ENCODE peak calls at places on chromosomes 11 and 22, in nine cellular contexts. Q, X, S, R, W, A, G, L and J are unnamed samples.

GRCh38 chr11:66855574-66856495 is 1.0 kb upstream of the LRFN4 start:
- DNase-seq in Q (peak; percentile 94), X (peak; percentile 75), S (peak; percentile 98), R (no peak), W (peak; percentile 91), A (peak; percentile 95), G (peak; percentile 97), L (peak; percentile 95), J (peak; percentile 98)

GRCh38 chr11:110606415-110606814 is 105.8 kb downstream of the ARHGAP20 start:
- DNase-seq in Q (no peak), X (no peak), S (no peak), R (no peak), W (no peak), A (no peak), G (no peak), L (no peak), J (no peak)

GRCh38 chr11:69997352-69997751 is 80.8 kb upstream of the ANO1 start:
- DNase-seq in Q (no peak), X (no peak), S (no peak), R (no peak), W (no peak), A (no peak), G (no peak), L (no peak), J (no peak)

GRCh38 chr11:71112454-71112853 is 139.9 kb downstream of the SHANK2 start:
- DNase-seq in Q (no peak), X (no peak), S (no peak), R (no peak), W (no peak), A (no peak), G (no peak), L (no peak), J (no peak)

GRCh38 chr22:36986242-36986821 is 32.9 kb downstream of the TST start:
- DNase-seq in Q (peak; percentile 41), X (no peak), S (peak; percentile 56), R (peak; percentile 24), W (peak; percentile 70), A (no peak), G (peak; percentile 74), L (no peak), J (no peak)

GRCh38 chr11:18243783-18244362 is 4.6 kb downstream of the SAA2 start:
- DNase-seq in Q (peak; percentile 75), X (no peak), S (peak; percentile 52), R (peak; percentile 47), W (peak; percentile 83), A (peak; percentile 85), G (peak; percentile 70), L (peak; percentile 58), J (peak; percentile 8)

GRCh38 chr11:64917663-64917995 is 620 bp upstream of the ATG2A start:
- DNase-seq in Q (no peak), X (no peak), S (no peak), R (no peak), W (no peak), A (no peak), G (no peak), L (no peak), J (no peak)

GRCh38 chr11:107844041-107844440 is 14.5 kb downstream of the SLC35F2 start:
- DNase-seq in Q (no peak), X (no peak), S (no peak), R (no peak), W (no peak), A (peak; percentile 14), G (no peak), L (no peak), J (no peak)

GRCh38 chr22:19765477-19766234 is 5.1 kb downstream of the TBX1 start:
- DNase-seq in Q (no peak), X (no peak), S (no peak), R (no peak), W (peak; percentile 49), A (peak; percentile 29), G (peak; percentile 48), L (no peak), J (no peak)

GRCh38 chr11:121524233-121524631 is 71.5 kb upstream of the SORL1-AS1 start:
- DNase-seq in Q (no peak), X (no peak), S (peak; percentile 59), R (no peak), W (no peak), A (no peak), G (no peak), L (no peak), J (peak; percentile 52)

GRCh38 chr22:20940904-20941385 is 23.7 kb downstream of the CRKL start:
- DNase-seq in Q (no peak), X (no peak), S (no peak), R (no peak), W (no peak), A (no peak), G (no peak), L (no peak), J (no peak)

GRCh38 chr11:60130496-60130895 is 42.0 kb downstream of the MS4A2 start:
- DNase-seq in Q (peak; percentile 65), X (no peak), S (no peak), R (no peak), W (peak; percentile 32), A (peak; percentile 3), G (peak; percentile 22), L (no peak), J (peak; percentile 37)

GRCh38 chr11:12716816-12717215 is 42.6 kb downstream of the TEAD1 start:
- DNase-seq in Q (no peak), X (no peak), S (no peak), R (no peak), W (no peak), A (no peak), G (no peak), L (no peak), J (no peak)

GRCh38 chr11:57294225-57295131 is 30.3 kb downstream of the TNKS1BP1 start:
- DNase-seq in Q (peak; percentile 38), X (no peak), S (no peak), R (no peak), W (no peak), A (peak; percentile 64), G (no peak), L (peak; percentile 83), J (no peak)

GRCh38 chr22:39489094-39490068 is 12.7 kb upstream of the MIEF1 start:
- DNase-seq in Q (no peak), X (no peak), S (no peak), R (no peak), W (no peak), A (no peak), G (no peak), L (no peak), J (no peak)

GRCh38 chr11:10325398-10326079 is 20.7 kb downstream of the ADM start:
- DNase-seq in Q (no peak), X (no peak), S (no peak), R (no peak), W (no peak), A (peak; percentile 85), G (no peak), L (no peak), J (no peak)

GRCh38 chr11:61475433-61475832 is 33.1 kb upstream of the LRRC10B start:
- DNase-seq in Q (no peak), X (no peak), S (no peak), R (no peak), W (no peak), A (no peak), G (no peak), L (no peak), J (no peak)

GRCh38 chr22:48973694-48974041 is 854.0 kb downstream of the BRD1 start:
- DNase-seq in Q (no peak), X (peak; percentile 6), S (no peak), R (no peak), W (no peak), A (no peak), G (no peak), L (no peak), J (no peak)

GRCh38 chr11:69832561-69833413 is 13.6 kb upstream of the FGF3 start:
- DNase-seq in Q (no peak), X (no peak), S (no peak), R (no peak), W (no peak), A (no peak), G (no peak), L (no peak), J (no peak)

GRCh38 chr11:90204832-90205646 is 17.8 kb downstream of the CHORDC1 start:
- DNase-seq in Q (peak; percentile 22), X (no peak), S (no peak), R (no peak), W (no peak), A (peak; percentile 76), G (no peak), L (no peak), J (peak; percentile 23)

GRCh38 chr11:2180347-2180746 is 8.7 kb upstream of the TH start:
- DNase-seq in Q (no peak), X (no peak), S (no peak), R (no peak), W (no peak), A (no peak), G (no peak), L (no peak), J (no peak)

GRCh38 chr11:94762208-94762607 is 5.9 kb upstream of the AMOTL1 start:
- DNase-seq in Q (peak; percentile 32), X (no peak), S (no peak), R (no peak), W (peak; percentile 28), A (no peak), G (no peak), L (no peak), J (no peak)

GRCh38 chr11:6351782-6352181 is 31.5 kb upstream of the CAVIN3 start:
- DNase-seq in Q (no peak), X (no peak), S (no peak), R (no peak), W (no peak), A (no peak), G (no peak), L (no peak), J (no peak)

GRCh38 chr11:96112192-96113099 is 188.5 kb upstream of the MTMR2 start:
- DNase-seq in Q (no peak), X (no peak), S (no peak), R (no peak), W (no peak), A (peak; percentile 46), G (no peak), L (no peak), J (no peak)

GRCh38 chr11:77159937-77160495 is 32.0 kb downstream of the MYO7A start:
- DNase-seq in Q (no peak), X (no peak), S (no peak), R (no peak), W (no peak), A (no peak), G (no peak), L (no peak), J (no peak)

GRCh38 chr22:16970446-16970845 is 37.6 kb downstream of the GAB4 start:
- DNase-seq in Q (no peak), X (no peak), S (no peak), R (no peak), W (peak; percentile 43), A (no peak), G (no peak), L (peak; percentile 17), J (no peak)

GRCh38 chr11:60777572-60777971 is 7.6 kb upstream of the MS4A10 start:
- DNase-seq in Q (peak; percentile 31), X (no peak), S (no peak), R (no peak), W (no peak), A (peak; percentile 84), G (no peak), L (no peak), J (no peak)

GRCh38 chr11:125071408-125071807 is 8.3 kb downstream of the SLC37A2 start:
- DNase-seq in Q (no peak), X (no peak), S (no peak), R (no peak), W (no peak), A (no peak), G (no peak), L (no peak), J (no peak)